ENCODE peak calls at places on chromosomes 2 and 18, in four cellular contexts. Z is central memory CD4-positive, alpha-beta T cell; A is B cell; P is stimulated activated CD8-positive, alpha-beta memory T cell treated with anti-CD3 and anti-CD28 coated beads, Interleukin-4, amount 100 ng/mL, for 24 hours. M is an unnamed sample.

GRCh38 chr2:169561364-169561763 is 12.3 kb downstream of the FASTKD1 start:
- DNase-seq in A (no peak), Z (no peak), P (no peak), M (no peak)

GRCh38 chr2:127770973-127771735 is 39.8 kb downstream of the WDR33 start:
- DNase-seq in P (no peak), A (no peak), Z (no peak), M (no peak)

GRCh38 chr2:237236188-237236587 is 150.5 kb downstream of the COPS8 start:
- DNase-seq in Z (no peak), A (no peak), P (no peak), M (no peak)

GRCh38 chr2:54613361-54613760 is 110.1 kb upstream of the EML6 start:
- DNase-seq in Z (no peak), A (no peak), P (no peak), M (no peak)

GRCh38 chr18:41071826-41072225 is 883.2 kb upstream of the PIK3C3 start:
- DNase-seq in P (no peak), Z (no peak), A (no peak), M (no peak)

GRCh38 chr18:75581336-75582121 is 154.0 kb upstream of the SMIM21 start:
- DNase-seq in A (no peak), Z (no peak), P (no peak), M (no peak)

GRCh38 chr2:383888-384287 is 96.0 kb upstream of the ALKAL2 start:
- DNase-seq in A (peak; percentile 44), P (no peak), Z (no peak), M (no peak)

GRCh38 chr2:72147971-72148369 is 308 bp upstream of the CYP26B1 start:
- DNase-seq in P (no peak), A (no peak), Z (no peak), M (no peak)

GRCh38 chr2:180246281-180246680 is 239.2 kb upstream of the CWC22 start:
- DNase-seq in Z (no peak), A (no peak), P (no peak), M (no peak)

GRCh38 chr2:75100011-75100680 is 99.2 kb downstream of the TACR1 start:
- DNase-seq in Z (no peak), A (no peak), P (no peak), M (no peak)

GRCh38 chr2:119233326-119234020 is 9.8 kb downstream of the STEAP3 start:
- DNase-seq in A (no peak), P (no peak), Z (no peak), M (no peak)

GRCh38 chr2:43225093-43225787 is 1.2 kb downstream of the ZFP36L2 start:
- DNase-seq in Z (peak; percentile 67), A (peak; percentile 74), P (peak; percentile 44), M (peak; percentile 54)

GRCh38 chr2:240463866-240464481 is 28.5 kb downstream of the GPC1 start:
- DNase-seq in P (no peak), A (peak; percentile 38), Z (no peak), M (no peak)

GRCh38 chr2:75108937-75109482 is 90.3 kb downstream of the TACR1 start:
- DNase-seq in A (no peak), P (no peak), Z (no peak), M (no peak)

GRCh38 chr2:169358016-169358415 is 4.3 kb downstream of the LRP2 start:
- DNase-seq in Z (no peak), P (no peak), A (no peak), M (no peak)

GRCh38 chr2:44770221-44771187 is 171.0 kb upstream of the SIX3 start:
- DNase-seq in Z (no peak), A (no peak), P (no peak), M (no peak)

GRCh38 chr18:34867520-34867919 is 157.4 kb downstream of the DTNA start:
- DNase-seq in A (no peak), Z (no peak), P (no peak), M (no peak)

GRCh38 chr2:10889741-10890215 is 22.0 kb upstream of the KCNF1 start:
- DNase-seq in Z (no peak), A (no peak), P (no peak), M (no peak)

GRCh38 chr2:110829413-110830146 is 97.2 kb downstream of the ACOXL start:
- DNase-seq in Z (no peak), P (no peak), A (no peak), M (no peak)